ENCODE peak calls at places on chromosome 13, in four cellular contexts. I is dorsolateral prefrontal cortex, P is osteocyte, E is fibroblast of mammary gland. K is an unnamed sample.

GRCh38 chr13:108176685-108177274 is 38.6 kb downstream of the LIG4 start:
- DNase-seq in I (no peak), P (no peak), E (peak), K (no peak)

GRCh38 chr13:32737111-32737571 is 150.9 kb downstream of the PDS5B start:
- DNase-seq in I (no peak), P (no peak), E (peak), K (no peak)

GRCh38 chr13:40665754-40666057 is 735 bp downstream of the FOXO1 start:
- DNase-seq in I (no peak), P (no peak), E (no peak), K (no peak)

GRCh38 chr13:42039946-42040729 is 8.3 kb upstream of the DGKH start:
- DNase-seq in I (peak), P (peak), E (peak), K (peak)

GRCh38 chr13:48241651-48242050 is 8.6 kb downstream of the ITM2B start:
- DNase-seq in I (no peak), P (no peak), E (no peak), K (no peak)

GRCh38 chr13:111114362-111115050 is 604 bp upstream of the ARHGEF7 start:
- DNase-seq in I (peak), P (no peak), E (peak), K (peak)

GRCh38 chr13:30466358-30466714 is 600 bp upstream of the HMGB1 start:
- DNase-seq in I (no peak), P (no peak), E (peak), K (no peak)

GRCh38 chr13:35190241-35190640 is 248.2 kb downstream of the NBEA start:
- DNase-seq in I (no peak), P (no peak), E (peak), K (no peak)

GRCh38 chr13:72164811-72165210 is 297.8 kb upstream of the DACH1 start:
- DNase-seq in I (no peak), P (no peak), E (no peak), K (no peak)

DNA sequence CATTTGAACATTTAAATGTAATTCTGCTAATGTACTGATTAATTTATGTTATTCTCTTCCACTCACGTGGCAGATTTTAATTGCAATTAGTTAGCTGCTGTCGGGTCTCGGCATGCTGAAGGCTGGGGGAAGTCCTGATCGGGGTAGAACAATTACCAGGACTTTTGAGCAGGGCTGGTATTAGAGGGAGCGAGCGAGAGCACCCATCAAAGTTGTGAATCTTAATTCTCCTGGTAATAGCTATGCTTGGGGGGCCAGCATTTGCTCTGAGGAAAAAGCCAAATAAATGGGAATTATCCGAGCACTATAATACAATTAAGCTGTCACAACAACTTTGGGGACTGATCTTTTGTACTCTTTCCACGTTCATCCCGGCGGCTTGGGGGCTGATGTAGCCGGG is 136.8 kb upstream of the TMTC4 start:
- DNase-seq in I (no peak), P (no peak), E (no peak), K (no peak)
- TF ChIP-seq CTCF in I (no peak), P (no peak), E (no peak), K (no peak)

DNA sequence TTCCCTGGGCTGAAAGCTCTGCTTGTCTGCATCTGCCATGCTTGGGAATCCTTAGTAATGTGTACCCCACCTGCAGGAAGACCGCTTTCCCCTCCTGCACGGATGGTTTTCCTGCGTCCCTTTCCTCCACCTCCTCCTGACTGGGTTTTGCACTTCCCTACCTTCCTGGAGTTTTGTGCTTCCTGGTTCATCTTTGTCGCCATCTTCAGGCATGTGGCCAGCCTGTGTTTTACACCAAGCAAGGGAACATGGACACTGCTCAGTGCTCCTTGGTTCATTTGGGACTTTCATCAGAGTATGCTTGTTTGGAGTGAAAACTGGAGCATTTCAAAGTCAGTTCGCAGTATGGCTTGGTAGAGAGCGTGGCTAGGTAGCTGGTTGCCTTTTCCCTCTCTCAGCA is 30.7 kb downstream of the ERICH6B start:
- DNase-seq in I (no peak), P (no peak), E (peak), K (no peak)
- TF ChIP-seq CTCF in I (no peak), P (peak), E (peak), K (peak)

GRCh38 chr13:54184576-54184975 is 1156.0 kb downstream of the OLFM4 start:
- DNase-seq in I (no peak), P (no peak), E (no peak), K (no peak)

GRCh38 chr13:54183728-54184127 is 1155.1 kb downstream of the OLFM4 start:
- DNase-seq in I (no peak), P (no peak), E (no peak), K (no peak)

GRCh38 chr13:54185785-54186184 is 1157.2 kb downstream of the OLFM4 start:
- DNase-seq in I (no peak), P (no peak), E (no peak), K (no peak)

GRCh38 chr13:54183166-54183565 is 1154.6 kb downstream of the OLFM4 start:
- DNase-seq in I (no peak), P (no peak), E (no peak), K (no peak)

DNA sequence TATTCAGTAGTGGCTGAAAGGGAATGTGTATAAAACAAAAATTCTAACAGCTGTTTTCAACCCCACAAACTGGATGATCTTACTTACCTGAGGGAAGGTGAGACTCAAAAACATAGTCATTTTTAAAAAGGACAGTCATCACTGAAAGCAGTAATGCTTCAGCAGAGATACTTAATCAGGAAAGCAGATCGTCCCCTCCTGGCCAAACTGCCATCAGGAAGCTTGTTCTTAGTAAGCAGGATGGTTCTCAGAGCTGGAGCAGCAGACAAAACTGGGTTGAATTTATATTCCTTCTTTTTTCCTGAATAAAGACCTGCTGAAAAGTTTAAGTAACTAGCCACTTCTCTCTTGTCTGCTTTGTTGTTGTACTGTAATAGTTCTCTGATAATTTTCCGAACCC is 1156.5 kb downstream of the OLFM4 start:
- DNase-seq in I (no peak), P (no peak), E (no peak), K (no peak)
- TF ChIP-seq CTCF in I (no peak), P (no peak), E (no peak), K (no peak)

GRCh38 chr13:109734002-109734785 is 52.2 kb downstream of the IRS2 start:
- DNase-seq in I (no peak), P (no peak), E (no peak), K (no peak)
- TF ChIP-seq CTCF in I (no peak), P (no peak), E (no peak), K (no peak)

DNA sequence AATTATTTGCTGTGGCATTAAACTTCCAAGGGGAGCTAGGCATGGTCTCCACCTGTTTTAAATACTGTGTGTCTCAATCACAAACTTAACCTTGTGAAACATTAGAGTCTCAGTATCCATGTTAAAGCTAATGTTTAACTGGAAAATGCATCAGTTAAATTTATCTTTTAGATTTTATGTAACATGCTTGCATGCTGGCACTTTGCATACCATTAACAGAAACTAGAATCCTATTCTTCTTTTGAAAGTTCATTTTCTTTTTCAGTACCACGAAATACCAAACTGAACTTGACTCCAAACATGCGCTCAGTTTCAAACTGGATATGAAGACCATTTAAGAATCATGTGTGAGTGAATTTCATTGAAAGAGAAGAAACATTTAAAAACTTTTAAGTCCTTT is 328.9 kb upstream of the SLC10A2 start:
- DNase-seq in I (no peak), P (no peak), E (no peak), K (no peak)
- TF ChIP-seq CTCF in I (no peak), P (no peak), E (no peak), K (no peak)

DNA sequence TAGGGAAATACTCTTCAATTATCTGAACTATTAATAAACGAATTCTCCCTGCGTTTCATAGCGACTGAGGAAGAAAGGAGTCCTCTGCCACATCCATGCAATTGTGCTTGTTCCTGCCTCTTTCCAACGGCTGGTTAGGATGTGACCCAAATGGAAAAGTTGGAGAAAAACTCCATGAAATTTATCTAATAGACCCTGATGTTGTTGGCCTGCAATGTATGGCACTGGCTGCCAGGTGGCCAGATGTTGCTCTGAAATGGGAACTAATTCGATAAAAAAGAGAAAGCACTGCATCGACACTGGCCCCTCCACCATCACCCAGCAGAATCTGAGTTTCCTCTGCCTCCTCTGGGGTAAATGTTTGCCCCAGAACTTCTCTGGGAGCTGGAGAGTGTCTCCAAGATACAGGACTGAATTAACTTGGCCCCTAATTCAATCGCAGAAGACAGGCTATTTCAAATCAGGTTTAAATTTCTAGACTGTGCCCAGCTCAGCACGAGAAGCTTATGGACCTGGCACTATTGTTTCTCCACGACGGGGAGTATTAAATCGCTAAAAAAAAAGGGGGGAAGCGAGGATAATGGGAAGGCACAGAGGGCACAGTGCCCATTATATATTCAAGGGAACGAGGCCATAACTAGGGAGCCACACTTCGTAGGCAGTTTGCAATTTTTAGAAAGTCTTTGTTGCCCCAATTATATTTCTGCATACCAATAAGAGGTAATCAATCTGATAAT is 103.9 kb downstream of the ZIC5 start:
- DNase-seq in I (no peak), P (no peak), E (no peak), K (no peak)
- TF ChIP-seq CTCF in I (no peak), P (no peak), E (no peak), K (no peak)

K was measured in progenitor cell of endocrine pancreas.